ENCODE peak calls at places on chromosomes 2 and 18, in ten cellular contexts. H is A549; M is PC-3; V is stimulated activated CD8-positive, alpha-beta memory T cell treated with anti-CD3 and anti-CD28 coated beads, Interleukin-2, amount 100 ng/mL, for 48 hours; X is left lobe of liver; F is tibial artery; W is activated T-cell treated with anti-CD3 and anti-CD28 coated beads, Interleukin-2, amount 50 U/mL, for 1 hour; O is fibroblast of gingiva; S is heart left ventricle; A is HCEC 1CT. T is an unnamed sample.

GRCh38 chr18:9539283-9539682 is 64.0 kb downstream of the RALBP1 start:
- DNase-seq in H (no peak), M (peak), V (no peak), X (no peak), F (no peak), W (no peak), O (peak), S (no peak), A (peak), T (peak)

GRCh38 chr2:58146707-58147106 is 94.4 kb downstream of the FANCL start:
- DNase-seq in H (no peak), M (peak), V (no peak), X (no peak), F (no peak), W (no peak), O (no peak), S (no peak), A (peak), T (no peak)

GRCh38 chr2:46490521-46491141 is 11.3 kb downstream of the TMEM247 start:
- DNase-seq in H (no peak), M (no peak), V (no peak), X (no peak), F (peak), W (no peak), O (no peak), S (peak), A (no peak), T (peak)

GRCh38 chr2:10235909-10236550 is 66.7 kb upstream of the HPCAL1 start:
- DNase-seq in H (no peak), M (no peak), V (no peak), X (no peak), F (peak), W (no peak), O (no peak), S (no peak), A (no peak), T (no peak)

GRCh38 chr2:134193774-134194173 is 60.1 kb upstream of the MGAT5 start:
- DNase-seq in H (no peak), M (no peak), V (no peak), X (no peak), F (no peak), W (no peak), O (no peak), S (no peak), A (no peak), T (no peak)

GRCh38 chr18:9787716-9788115 is 79.6 kb downstream of the RAB31 start:
- DNase-seq in H (no peak), M (no peak), V (no peak), X (no peak), F (no peak), W (no peak), O (peak), S (no peak), A (peak), T (no peak)

GRCh38 chr18:75249672-75250470 is 39.3 kb downstream of the TSHZ1 start:
- DNase-seq in H (no peak), M (no peak), V (no peak), X (no peak), F (no peak), W (no peak), O (no peak), S (no peak), A (no peak), T (no peak)

GRCh38 chr18:76989647-76990190 is 142.9 kb downstream of the MBP start:
- DNase-seq in H (no peak), M (no peak), V (no peak), X (no peak), F (no peak), W (no peak), O (no peak), S (no peak), A (no peak), T (no peak)

T was measured in lung microvascular endothelial cell.